ENCODE peak calls at places on chromosomes 2 and 18, in five cellular contexts. T is astrocyte of the spinal cord, L is lower lobe of right lung, Y is cardiac fibroblast, I is adipocyte. Z is an unnamed sample.

GRCh38 chr18:79510046-79510685 is 114.4 kb downstream of the NFATC1 start:
- DNase-seq in T (no peak), L (peak), Y (no peak), I (no peak), Z (no peak)

GRCh38 chr2:203685081-203685621 is 21.3 kb upstream of the CD28 start:
- DNase-seq in T (peak), L (no peak), Y (peak), I (peak), Z (peak)

GRCh38 chr2:241235859-241236593 is 47.5 kb downstream of the ANO7 start:
- DNase-seq in T (no peak), L (no peak), Y (no peak), I (no peak), Z (no peak)

GRCh38 chr2:10220516-10221391 is 82.0 kb upstream of the HPCAL1 start:
- DNase-seq in T (peak), L (peak), Y (peak), I (peak), Z (peak)

GRCh38 chr2:54388093-54388492 is 68.0 kb upstream of the SPTBN1 start:
- DNase-seq in T (peak), L (no peak), Y (no peak), I (no peak), Z (no peak)

GRCh38 chr2:171919453-171919852 is 2.8 kb upstream of the HAT1 start:
- DNase-seq in T (no peak), L (no peak), Y (no peak), I (no peak), Z (no peak)

GRCh38 chr2:133362061-133362476 is 206.2 kb downstream of the NCKAP5 start:
- DNase-seq in T (peak), L (no peak), Y (peak), I (peak), Z (peak)

GRCh38 chr2:237723613-237724012 is 75.0 kb upstream of the RBM44 start:
- DNase-seq in T (no peak), L (no peak), Y (peak), I (peak), Z (peak)

GRCh38 chr2:68730828-68731227 is 3.8 kb upstream of the ARHGAP25 start:
- DNase-seq in T (no peak), L (no peak), Y (peak), I (peak), Z (no peak)

GRCh38 chr2:37876227-37876626 is 48.9 kb upstream of the RMDN2 start:
- DNase-seq in T (no peak), L (no peak), Y (no peak), I (no peak), Z (no peak)

GRCh38 chr2:238247002-238247822 is 7.4 kb upstream of the HES6 start:
- DNase-seq in T (no peak), L (peak), Y (no peak), I (peak), Z (no peak)

GRCh38 chr2:3101704-3102055 is 275.9 kb downstream of the EIPR1 start:
- DNase-seq in T (no peak), L (no peak), Y (no peak), I (no peak), Z (no peak)

GRCh38 chr2:151289972-151290335 is 486 bp upstream of the NMI start:
- DNase-seq in T (no peak), L (no peak), Y (peak), I (peak), Z (no peak)

GRCh38 chr2:215851091-215851490 is 162.3 kb downstream of the MREG start:
- DNase-seq in T (peak), L (no peak), Y (peak), I (peak), Z (peak)

GRCh38 chr2:96764253-96764637 is 3.5 kb downstream of the CNNM4 start:
- DNase-seq in T (no peak), L (peak), Y (no peak), I (no peak), Z (no peak)
- H3K4me3 ChIP-seq in T (no peak), L (peak), Y (no peak), I (no peak), Z (no peak)

DNA sequence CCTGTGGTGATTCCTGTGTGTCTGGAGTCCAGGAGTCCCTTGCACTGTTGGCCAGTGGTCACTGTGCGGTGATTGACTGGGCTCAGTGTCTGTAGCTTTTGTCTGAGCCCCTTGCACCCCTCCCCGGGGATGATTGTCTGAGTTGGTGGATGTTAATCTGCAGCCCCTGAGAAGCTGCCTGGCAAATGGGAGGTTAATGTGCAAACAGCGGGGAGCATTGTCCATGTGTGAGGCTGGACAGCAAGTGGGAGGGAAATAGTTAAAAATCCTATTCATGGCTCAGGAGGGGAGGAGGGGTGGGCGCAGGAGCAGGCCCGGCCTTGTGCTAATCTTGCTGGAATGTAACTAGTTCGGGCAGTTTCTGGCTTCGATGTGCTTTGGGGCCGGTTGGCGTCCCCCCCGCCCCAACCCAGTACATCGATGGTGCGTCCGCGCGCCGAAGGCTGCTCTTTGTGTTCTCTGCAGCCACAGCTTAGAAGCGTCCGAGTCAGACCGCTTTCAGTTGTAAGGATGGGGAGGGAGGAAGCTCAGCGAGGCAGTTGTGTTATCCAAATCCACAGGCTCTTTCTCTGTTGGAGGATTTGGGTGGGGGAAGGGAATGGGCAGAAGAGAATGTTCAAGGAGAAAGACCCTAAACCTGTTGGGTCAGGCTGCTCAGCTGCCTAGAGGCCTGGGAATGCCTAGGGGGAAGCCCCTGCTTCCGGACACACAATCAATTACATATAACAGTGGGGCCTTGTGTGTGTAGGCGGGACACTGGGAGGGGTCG is 71.8 kb downstream of the TGOLN2 start:
- DNase-seq in T (peak), L (no peak), Y (peak), I (peak), Z (peak)
- H3K4me3 ChIP-seq in T (peak), L (peak), Y (no peak), I (peak), Z (peak)

DNA sequence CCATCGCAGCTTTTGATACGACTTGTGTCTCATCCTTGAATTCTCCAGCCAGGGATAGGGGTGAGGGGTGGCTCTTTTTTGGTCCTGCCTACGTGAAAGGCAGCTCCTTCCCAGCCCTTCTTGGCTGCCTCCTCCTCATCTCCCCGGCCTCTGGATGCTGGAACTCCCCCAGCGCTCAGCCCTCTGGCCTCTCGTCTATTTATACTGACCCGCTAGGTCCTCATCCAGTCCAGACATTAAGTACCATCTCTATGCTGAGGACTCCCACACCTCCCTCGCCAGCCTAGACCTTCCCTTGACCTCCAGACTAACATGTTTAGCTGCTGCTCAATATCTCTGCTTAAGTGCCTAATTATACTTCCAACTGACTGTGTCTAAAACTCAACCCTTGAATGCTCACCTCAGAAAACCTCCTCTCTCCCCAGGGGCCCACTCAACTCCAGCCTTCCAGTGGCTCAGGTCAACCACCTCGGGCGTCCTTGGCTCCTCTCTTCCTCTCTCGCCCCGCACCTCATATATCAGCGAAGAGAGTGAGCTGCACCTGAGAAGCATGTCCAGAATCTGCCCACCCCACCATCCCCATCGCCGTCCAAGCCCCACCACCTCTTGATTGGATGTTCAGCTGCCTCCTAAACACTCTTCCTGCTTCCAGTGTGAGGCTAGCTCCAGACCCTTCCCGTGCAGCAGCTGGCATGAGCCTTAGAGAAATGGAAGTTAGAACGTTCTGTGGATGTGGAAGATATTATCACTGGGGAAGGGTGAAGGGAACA is 34.8 kb downstream of the TOGARAM2 start:
- DNase-seq in T (no peak), L (no peak), Y (no peak), I (no peak), Z (peak)
- H3K4me3 ChIP-seq in T (no peak), L (no peak), Y (no peak), I (no peak), Z (no peak)

GRCh38 chr18:49564435-49564834 is 2.6 kb downstream of the LIPG start:
- DNase-seq in T (no peak), L (no peak), Y (no peak), I (no peak), Z (no peak)
- H3K4me3 ChIP-seq in T (no peak), L (no peak), Y (peak), I (no peak), Z (no peak)

Z was measured in choroid plexus epithelial cell.